ENCODE peak calls at places on chromosome X, in four cellular contexts. R, C, Y and A are unnamed samples.

GRCh38 chrX:105837227-105837626 is 14.9 kb downstream of the NRK start:
- DNase-seq in R (peak; percentile 91), C (peak; percentile 91), Y (no peak), A (peak; percentile 33)

GRCh38 chrX:17459596-17459995 is 84.6 kb downstream of the NHS start:
- DNase-seq in Y (no peak), C (no peak), R (peak; percentile 58), A (no peak)

GRCh38 chrX:51420610-51421009 is 75.8 kb downstream of the NUDT11 start:
- DNase-seq in R (peak; percentile 58), Y (no peak), C (no peak), A (no peak)

GRCh38 chrX:86930419-86930818 is 587.2 kb upstream of the KLHL4 start:
- DNase-seq in C (no peak), Y (no peak), R (no peak), A (no peak)

GRCh38 chrX:154398668-154399526 is 720 bp downstream of the RPL10 start:
- DNase-seq in Y (no peak), C (peak; percentile 83), R (peak; percentile 87), A (peak; percentile 81)

GRCh38 chrX:14675500-14675899 is 146.2 kb downstream of the GLRA2 start:
- DNase-seq in Y (no peak), R (no peak), C (no peak), A (no peak)

GRCh38 chrX:118652717-118653116 is 74.7 kb upstream of the IL13RA1 start:
- DNase-seq in R (peak; percentile 29), C (no peak), Y (no peak), A (no peak)

GRCh38 chrX:24513416-24513815 is 48.3 kb downstream of the PDK3 start:
- DNase-seq in R (no peak), Y (no peak), C (no peak), A (no peak)

GRCh38 chrX:155179343-155179997 is 36.8 kb upstream of the VBP1 start:
- DNase-seq in R (peak; percentile 19), Y (no peak), C (no peak), A (no peak)

GRCh38 chrX:74234829-74235228 is 69.2 kb upstream of the ZCCHC13 start:
- DNase-seq in R (no peak), Y (no peak), C (no peak), A (no peak)

GRCh38 chrX:118853596-118853995 is 30.0 kb downstream of the ZCCHC12 start:
- DNase-seq in R (no peak), Y (no peak), C (no peak), A (no peak)

GRCh38 chrX:70423937-70424336 is 823 bp downstream of the GDPD2 start:
- DNase-seq in C (no peak), Y (no peak), R (no peak), A (no peak)

GRCh38 chrX:87900320-87900908 is 382.8 kb downstream of the KLHL4 start:
- DNase-seq in R (no peak), Y (no peak), C (no peak), A (no peak)

GRCh38 chrX:71599965-71600364 is 18.3 kb downstream of the CXCR3 start:
- DNase-seq in C (no peak), R (no peak), Y (no peak), A (no peak)

GRCh38 chrX:69097451-69098236 is 67.6 kb downstream of the PJA1 start:
- DNase-seq in R (no peak), C (no peak), Y (no peak), A (no peak)

GRCh38 chrX:44842555-44843317 is 1.1 kb upstream of the DUSP21 start:
- DNase-seq in C (no peak), R (no peak), Y (no peak), A (no peak)

GRCh38 chrX:118513120-118513899 is 17.7 kb downstream of the DOCK11 start:
- DNase-seq in C (no peak), R (peak; percentile 47), Y (no peak), A (no peak)

GRCh38 chrX:44474410-44474809 is 68.2 kb downstream of the FUNDC1 start:
- DNase-seq in R (peak; percentile 27), C (no peak), Y (no peak), A (no peak)

GRCh38 chrX:131830400-131831184 is 192.5 kb upstream of the STK26 start:
- DNase-seq in C (peak; percentile 79), Y (no peak), R (peak; percentile 81), A (peak; percentile 70)

GRCh38 chrX:37959212-37960021 is 46.9 kb upstream of the SYTL5 start:
- DNase-seq in Y (no peak), R (no peak), C (no peak), A (no peak)

GRCh38 chrX:109774706-109775105 is 41.6 kb upstream of the ACSL4 start:
- DNase-seq in Y (no peak), R (peak; percentile 85), C (no peak), A (no peak)

GRCh38 chrX:78979789-78980464 is 34.7 kb downstream of the P2RY10 start:
- DNase-seq in R (peak; percentile 3), Y (no peak), C (no peak), A (no peak)

GRCh38 chrX:130264573-130264972 is 4.1 kb downstream of the ZNF280C start:
- DNase-seq in Y (no peak), C (no peak), R (peak; percentile 2), A (no peak)

GRCh38 chrX:130263016-130263415 is 5.7 kb downstream of the ZNF280C start:
- DNase-seq in C (no peak), R (peak; percentile 8), Y (no peak), A (no peak)

GRCh38 chrX:130268500-130269170 is at the start of gene ZNF280C:
- DNase-seq in C (peak; percentile 83), R (peak; percentile 95), Y (peak; percentile 60), A (peak; percentile 74)
- TF ChIP-seq CTCF in C (peak; percentile 6), R (peak; percentile 30), Y (peak; percentile 39), A (peak; percentile 16)

GRCh38 chrX:39935414-39936064 is 162.2 kb downstream of the BCOR start:
- DNase-seq in R (no peak), C (no peak), Y (no peak), A (peak; percentile 8)

GRCh38 chrX:39928704-39929439 is 168.9 kb downstream of the BCOR start:
- DNase-seq in C (no peak), R (no peak), Y (no peak), A (no peak)

GRCh38 chrX:39931554-39932282 is 166.0 kb downstream of the BCOR start:
- DNase-seq in C (no peak), R (peak; percentile 64), Y (no peak), A (no peak)

GRCh38 chrX:39927380-39927779 is 170.4 kb downstream of the BCOR start:
- DNase-seq in C (no peak), R (no peak), Y (no peak), A (no peak)

GRCh38 chrX:39930777-39931553 is 166.8 kb downstream of the BCOR start:
- DNase-seq in C (no peak), Y (no peak), R (no peak), A (no peak)
- H3K27ac ChIP-seq in C (peak overlapping the region; percentile 33), Y (no peak overlapping the region), R (no peak overlapping the region), A (no peak overlapping the region)

DNA sequence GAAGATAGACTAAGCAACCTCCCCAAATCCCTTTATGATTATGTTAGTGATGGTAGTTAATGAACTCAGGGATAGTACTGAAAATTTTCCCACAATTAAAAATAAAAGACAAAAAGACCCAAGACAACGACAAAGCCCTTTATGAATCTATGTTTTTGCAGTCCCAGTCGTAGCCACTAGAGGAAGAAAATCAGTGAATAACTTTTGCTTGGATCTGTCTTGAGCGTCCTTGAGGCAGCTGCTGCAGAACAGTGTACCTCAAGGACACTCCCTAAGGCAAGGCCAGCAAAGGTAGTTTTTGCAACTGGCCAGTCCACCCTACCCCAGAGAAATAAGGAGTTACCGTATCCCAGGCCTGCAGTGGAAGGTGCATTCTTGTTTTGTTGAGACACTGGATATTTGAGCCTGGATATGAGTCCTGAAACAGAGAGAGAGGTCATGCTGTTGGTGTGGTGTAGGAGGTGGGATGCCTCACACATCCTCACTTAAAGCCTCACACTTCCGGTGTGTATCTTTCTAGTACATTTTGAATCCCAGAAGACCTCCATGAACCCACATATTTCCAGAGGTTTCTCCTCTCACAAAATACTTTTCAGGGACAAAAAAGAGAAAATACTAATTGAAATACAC is 8.7 kb upstream of the TIMM8A start:
- DNase-seq in Y (no peak), C (no peak), R (peak; percentile 17), A (no peak)
- TF ChIP-seq CTCF in Y (no peak), C (no peak), R (peak; percentile 41), A (no peak)

GRCh38 chrX:10467793-10468192 is 152.6 kb downstream of the MID1 start:
- DNase-seq in Y (no peak), R (peak; percentile 80), C (no peak), A (no peak)
- H3K27ac ChIP-seq in Y (no peak overlapping the region), R (no peak overlapping the region), C (no peak overlapping the region), A (no peak overlapping the region)

GRCh38 chrX:149630681-149631292 is 805 bp downstream of the TMEM185A start:
- DNase-seq in C (no peak), R (peak; percentile 58), Y (no peak), A (no peak)
- TF ChIP-seq CTCF in C (peak; percentile 24), R (peak; percentile 29), Y (no peak), A (no peak)

GRCh38 chrX:140157143-140157542 is 191.8 kb upstream of the CXorf66 start:
- DNase-seq in C (no peak), Y (no peak), R (peak; percentile 39), A (no peak)
- H3K27ac ChIP-seq in C (no peak overlapping the region), Y (no peak overlapping the region), R (no peak overlapping the region), A (no peak overlapping the region)

DNA sequence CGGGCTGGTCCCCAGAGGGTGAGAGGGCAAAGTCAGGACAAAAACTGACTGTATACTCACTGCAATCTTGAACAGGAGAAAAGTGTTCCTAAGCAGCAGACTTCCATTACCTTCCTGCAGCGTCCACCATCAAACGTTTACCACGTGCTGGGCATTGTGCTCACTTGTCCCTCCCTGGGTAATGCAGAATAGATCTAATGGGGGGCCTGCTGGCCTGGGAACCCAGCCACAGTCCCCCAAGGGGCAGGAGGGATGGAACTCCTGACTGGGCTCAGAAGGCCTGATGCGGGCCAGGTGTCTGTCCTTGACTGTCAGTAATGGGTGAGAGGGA is 37.6 kb upstream of the FAM156A start:
- DNase-seq in C (no peak), R (no peak), Y (no peak), A (no peak)
- TF ChIP-seq CTCF in C (no peak), R (no peak), Y (no peak), A (no peak)

DNA sequence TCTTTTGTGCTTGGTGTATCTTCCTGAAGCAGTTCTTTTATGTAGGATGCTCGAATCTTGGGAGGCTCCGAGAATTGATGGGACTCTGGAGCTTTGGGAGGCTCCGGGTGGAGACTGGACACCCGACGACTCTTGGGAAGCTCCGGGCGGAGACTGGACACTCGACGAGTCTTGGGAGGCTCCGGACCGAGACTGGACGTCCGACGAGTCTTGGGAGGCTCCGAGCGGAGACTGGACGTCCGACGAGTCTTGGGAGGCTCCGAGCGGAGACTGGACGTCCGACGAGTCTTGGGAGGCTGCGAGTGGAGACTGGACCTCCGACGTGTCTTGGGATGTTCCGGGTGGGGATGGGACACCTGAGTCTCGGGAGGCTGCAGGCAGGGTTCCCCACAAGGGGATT is 1.6 kb downstream of the FAM47A start:
- DNase-seq in C (no peak), Y (no peak), R (no peak), A (no peak)
- H3K27ac ChIP-seq in C (no peak overlapping the region), Y (no peak overlapping the region), R (no peak overlapping the region), A (no peak overlapping the region)